ENCODE peak calls at places on chromosome 18, in nine cellular contexts. One of them, this sample, is unnamed.

GRCh38 chr18:40824291-40824690 is 1130.7 kb upstream of the PIK3C3 start:
- DNase-seq in fibroblast of the conjunctiva: no peak
- DNase-seq in fibroblast of gingiva: no peak
- DNase-seq in activated T-helper 2 cell treated with anti-CD3 and anti-CD28 coated beads, Interferon-gamma antibody, Interleukin-2, Interleukin-4, amounts not matched to agents 10 μg/mL and 5 μg/mL and 100 μg/mL, durations not matched to agents 14 hours and 24 hours and 36 hours: no peak
- DNase-seq in left colon: no peak
- DNase-seq in GM12864: no peak
- DNase-seq in AG09319: no peak
- DNase-seq in stimulated activated CD4-positive, alpha-beta T cell treated with anti-CD3 and anti-CD28 coated beads, Interleukin-12 subunit alpha, Interleukin-12 subunit beta, amount 100 ng/mL, for 4 hours: no peak
- DNase-seq in stimulated activated CD8-positive, alpha-beta memory T cell treated with anti-CD3 and anti-CD28 coated beads, Interleukin-2, amount 100 ng/mL, for 48 hours: no peak
- DNase-seq in this sample: no peak

GRCh38 chr18:49360582-49360981 is 99.9 kb downstream of the DYM start:
- DNase-seq in activated T-helper 2 cell treated with anti-CD3 and anti-CD28 coated beads, Interferon-gamma antibody, Interleukin-2, Interleukin-4, amounts not matched to agents 10 μg/mL and 5 μg/mL and 100 μg/mL, durations not matched to agents 14 hours and 24 hours and 36 hours: no peak
- DNase-seq in AG09319: no peak
- DNase-seq in fibroblast of gingiva: no peak
- DNase-seq in fibroblast of the conjunctiva: no peak
- DNase-seq in stimulated activated CD8-positive, alpha-beta memory T cell treated with anti-CD3 and anti-CD28 coated beads, Interleukin-2, amount 100 ng/mL, for 48 hours: no peak
- DNase-seq in stimulated activated CD4-positive, alpha-beta T cell treated with anti-CD3 and anti-CD28 coated beads, Interleukin-12 subunit alpha, Interleukin-12 subunit beta, amount 100 ng/mL, for 4 hours: no peak
- DNase-seq in GM12864: no peak
- DNase-seq in left colon: no peak
- DNase-seq in this sample: no peak

GRCh38 chr18:66761166-66761565 is 157.3 kb upstream of the CDH19 start:
- DNase-seq in stimulated activated CD4-positive, alpha-beta T cell treated with anti-CD3 and anti-CD28 coated beads, Interleukin-12 subunit alpha, Interleukin-12 subunit beta, amount 100 ng/mL, for 4 hours: no peak
- DNase-seq in left colon: no peak
- DNase-seq in activated T-helper 2 cell treated with anti-CD3 and anti-CD28 coated beads, Interferon-gamma antibody, Interleukin-2, Interleukin-4, amounts not matched to agents 10 μg/mL and 5 μg/mL and 100 μg/mL, durations not matched to agents 14 hours and 24 hours and 36 hours: no peak
- DNase-seq in stimulated activated CD8-positive, alpha-beta memory T cell treated with anti-CD3 and anti-CD28 coated beads, Interleukin-2, amount 100 ng/mL, for 48 hours: no peak
- DNase-seq in AG09319: no peak
- DNase-seq in fibroblast of gingiva: no peak
- DNase-seq in GM12864: no peak
- DNase-seq in fibroblast of the conjunctiva: no peak
- DNase-seq in this sample: no peak

GRCh38 chr18:362914-363295 is 95.1 kb upstream of the THOC1 start:
- DNase-seq in fibroblast of gingiva: no peak
- DNase-seq in left colon: no peak
- DNase-seq in fibroblast of the conjunctiva: no peak
- DNase-seq in activated T-helper 2 cell treated with anti-CD3 and anti-CD28 coated beads, Interferon-gamma antibody, Interleukin-2, Interleukin-4, amounts not matched to agents 10 μg/mL and 5 μg/mL and 100 μg/mL, durations not matched to agents 14 hours and 24 hours and 36 hours: no peak
- DNase-seq in AG09319: no peak
- DNase-seq in stimulated activated CD8-positive, alpha-beta memory T cell treated with anti-CD3 and anti-CD28 coated beads, Interleukin-2, amount 100 ng/mL, for 48 hours: no peak
- DNase-seq in stimulated activated CD4-positive, alpha-beta T cell treated with anti-CD3 and anti-CD28 coated beads, Interleukin-12 subunit alpha, Interleukin-12 subunit beta, amount 100 ng/mL, for 4 hours: no peak
- DNase-seq in GM12864: no peak
- DNase-seq in this sample: no peak

GRCh38 chr18:33577688-33578370 is at the start of gene ASXL3:
- DNase-seq in AG09319: no peak
- DNase-seq in fibroblast of gingiva: peak; percentile 1
- DNase-seq in GM12864: no peak
- DNase-seq in left colon: peak; percentile 63
- DNase-seq in stimulated activated CD4-positive, alpha-beta T cell treated with anti-CD3 and anti-CD28 coated beads, Interleukin-12 subunit alpha, Interleukin-12 subunit beta, amount 100 ng/mL, for 4 hours: no peak
- DNase-seq in activated T-helper 2 cell treated with anti-CD3 and anti-CD28 coated beads, Interferon-gamma antibody, Interleukin-2, Interleukin-4, amounts not matched to agents 10 μg/mL and 5 μg/mL and 100 μg/mL, durations not matched to agents 14 hours and 24 hours and 36 hours: no peak
- DNase-seq in stimulated activated CD8-positive, alpha-beta memory T cell treated with anti-CD3 and anti-CD28 coated beads, Interleukin-2, amount 100 ng/mL, for 48 hours: no peak
- DNase-seq in fibroblast of the conjunctiva: no peak
- DNase-seq in this sample: no peak

GRCh38 chr18:67367540-67367939 is 149.0 kb downstream of the DSEL start:
- DNase-seq in activated T-helper 2 cell treated with anti-CD3 and anti-CD28 coated beads, Interferon-gamma antibody, Interleukin-2, Interleukin-4, amounts not matched to agents 10 μg/mL and 5 μg/mL and 100 μg/mL, durations not matched to agents 14 hours and 24 hours and 36 hours: no peak
- DNase-seq in stimulated activated CD4-positive, alpha-beta T cell treated with anti-CD3 and anti-CD28 coated beads, Interleukin-12 subunit alpha, Interleukin-12 subunit beta, amount 100 ng/mL, for 4 hours: no peak
- DNase-seq in stimulated activated CD8-positive, alpha-beta memory T cell treated with anti-CD3 and anti-CD28 coated beads, Interleukin-2, amount 100 ng/mL, for 48 hours: no peak
- DNase-seq in AG09319: no peak
- DNase-seq in fibroblast of gingiva: no peak
- DNase-seq in fibroblast of the conjunctiva: no peak
- DNase-seq in left colon: no peak
- DNase-seq in GM12864: no peak
- DNase-seq in this sample: no peak

GRCh38 chr18:70280007-70280925 is 8.6 kb upstream of the SOCS6 start:
- DNase-seq in stimulated activated CD8-positive, alpha-beta memory T cell treated with anti-CD3 and anti-CD28 coated beads, Interleukin-2, amount 100 ng/mL, for 48 hours: no peak
- DNase-seq in GM12864: no peak
- DNase-seq in AG09319: no peak
- DNase-seq in activated T-helper 2 cell treated with anti-CD3 and anti-CD28 coated beads, Interferon-gamma antibody, Interleukin-2, Interleukin-4, amounts not matched to agents 10 μg/mL and 5 μg/mL and 100 μg/mL, durations not matched to agents 14 hours and 24 hours and 36 hours: no peak
- DNase-seq in stimulated activated CD4-positive, alpha-beta T cell treated with anti-CD3 and anti-CD28 coated beads, Interleukin-12 subunit alpha, Interleukin-12 subunit beta, amount 100 ng/mL, for 4 hours: no peak
- DNase-seq in fibroblast of gingiva: no peak
- DNase-seq in fibroblast of the conjunctiva: no peak
- DNase-seq in left colon: no peak
- DNase-seq in this sample: no peak

GRCh38 chr18:79533146-79533545 is 137.4 kb downstream of the NFATC1 start:
- DNase-seq in stimulated activated CD4-positive, alpha-beta T cell treated with anti-CD3 and anti-CD28 coated beads, Interleukin-12 subunit alpha, Interleukin-12 subunit beta, amount 100 ng/mL, for 4 hours: no peak
- DNase-seq in stimulated activated CD8-positive, alpha-beta memory T cell treated with anti-CD3 and anti-CD28 coated beads, Interleukin-2, amount 100 ng/mL, for 48 hours: no peak
- DNase-seq in GM12864: no peak
- DNase-seq in fibroblast of the conjunctiva: no peak
- DNase-seq in AG09319: no peak
- DNase-seq in fibroblast of gingiva: no peak
- DNase-seq in left colon: peak; percentile 1
- DNase-seq in activated T-helper 2 cell treated with anti-CD3 and anti-CD28 coated beads, Interferon-gamma antibody, Interleukin-2, Interleukin-4, amounts not matched to agents 10 μg/mL and 5 μg/mL and 100 μg/mL, durations not matched to agents 14 hours and 24 hours and 36 hours: no peak
- DNase-seq in this sample: no peak

GRCh38 chr18:8946046-8946838 is 156.3 kb upstream of the NDUFV2 start:
- DNase-seq in GM12864: no peak
- DNase-seq in stimulated activated CD4-positive, alpha-beta T cell treated with anti-CD3 and anti-CD28 coated beads, Interleukin-12 subunit alpha, Interleukin-12 subunit beta, amount 100 ng/mL, for 4 hours: no peak
- DNase-seq in activated T-helper 2 cell treated with anti-CD3 and anti-CD28 coated beads, Interferon-gamma antibody, Interleukin-2, Interleukin-4, amounts not matched to agents 10 μg/mL and 5 μg/mL and 100 μg/mL, durations not matched to agents 14 hours and 24 hours and 36 hours: no peak
- DNase-seq in AG09319: peak; percentile 83
- DNase-seq in left colon: no peak
- DNase-seq in stimulated activated CD8-positive, alpha-beta memory T cell treated with anti-CD3 and anti-CD28 coated beads, Interleukin-2, amount 100 ng/mL, for 48 hours: no peak
- DNase-seq in fibroblast of gingiva: peak; percentile 98
- DNase-seq in fibroblast of the conjunctiva: peak; percentile 94
- DNase-seq in this sample: no peak